ENCODE peak calls at places on chromosome 2, in six cellular contexts. One of them, this sample, is unnamed.

GRCh38 chr2:46915281-46915810 is at the start of gene MCFD2:
- DNase-seq in IMR-90: no peak
- DNase-seq in DMS79 treated with DMSO at 0.1 percent for 48 hours: no peak
- DNase-seq in GM06990: no peak
- DNase-seq in adrenal gland: no peak
- DNase-seq in heart right ventricle: peak
- DNase-seq in this sample: no peak

GRCh38 chr2:175356901-175357300 is 175.4 kb upstream of the ATP5MC3 start:
- DNase-seq in IMR-90: no peak
- DNase-seq in DMS79 treated with DMSO at 0.1 percent for 48 hours: no peak
- DNase-seq in GM06990: no peak
- DNase-seq in adrenal gland: no peak
- DNase-seq in heart right ventricle: no peak
- DNase-seq in this sample: no peak

GRCh38 chr2:241933175-241933911 is 63.8 kb downstream of the RTP5 start:
- DNase-seq in IMR-90: no peak
- DNase-seq in DMS79 treated with DMSO at 0.1 percent for 48 hours: no peak
- DNase-seq in GM06990: no peak
- DNase-seq in adrenal gland: no peak
- DNase-seq in heart right ventricle: no peak
- DNase-seq in this sample: no peak

GRCh38 chr2:236597629-236598028 is 28.0 kb downstream of the ACKR3 start:
- DNase-seq in IMR-90: no peak
- DNase-seq in DMS79 treated with DMSO at 0.1 percent for 48 hours: no peak
- DNase-seq in GM06990: no peak
- DNase-seq in adrenal gland: no peak
- DNase-seq in heart right ventricle: no peak
- DNase-seq in this sample: no peak

GRCh38 chr2:169095631-169096105 is 26.3 kb downstream of the DHRS9 start:
- DNase-seq in IMR-90: peak
- DNase-seq in DMS79 treated with DMSO at 0.1 percent for 48 hours: no peak
- DNase-seq in GM06990: no peak
- DNase-seq in adrenal gland: no peak
- DNase-seq in heart right ventricle: no peak
- DNase-seq in this sample: no peak

GRCh38 chr2:37615808-37616673 is 55.4 kb downstream of the CDC42EP3 start:
- DNase-seq in IMR-90: no peak
- DNase-seq in DMS79 treated with DMSO at 0.1 percent for 48 hours: no peak
- DNase-seq in GM06990: no peak
- DNase-seq in adrenal gland: no peak
- DNase-seq in heart right ventricle: no peak
- DNase-seq in this sample: no peak

GRCh38 chr2:16084274-16084673 is 143.9 kb downstream of the MYCN start:
- DNase-seq in IMR-90: no peak
- DNase-seq in DMS79 treated with DMSO at 0.1 percent for 48 hours: no peak
- DNase-seq in GM06990: no peak
- DNase-seq in adrenal gland: no peak
- DNase-seq in heart right ventricle: no peak
- DNase-seq in this sample: no peak

GRCh38 chr2:184830531-184830930 is 232.2 kb downstream of the ZNF804A start:
- DNase-seq in IMR-90: no peak
- DNase-seq in DMS79 treated with DMSO at 0.1 percent for 48 hours: no peak
- DNase-seq in GM06990: no peak
- DNase-seq in adrenal gland: no peak
- DNase-seq in heart right ventricle: no peak
- DNase-seq in this sample: no peak

GRCh38 chr2:120630031-120630701 is 105.5 kb upstream of the GLI2 start:
- DNase-seq in IMR-90: no peak
- DNase-seq in DMS79 treated with DMSO at 0.1 percent for 48 hours: no peak
- DNase-seq in GM06990: no peak
- DNase-seq in adrenal gland: no peak
- DNase-seq in heart right ventricle: no peak
- DNase-seq in this sample: no peak

GRCh38 chr2:35973132-35973736 is 382.3 kb upstream of the CRIM1 start:
- DNase-seq in IMR-90: peak
- DNase-seq in DMS79 treated with DMSO at 0.1 percent for 48 hours: no peak
- DNase-seq in GM06990: no peak
- DNase-seq in adrenal gland: no peak
- DNase-seq in heart right ventricle: no peak
- DNase-seq in this sample: peak

GRCh38 chr2:120680136-120680761 is 55.4 kb upstream of the GLI2 start:
- DNase-seq in IMR-90: peak
- DNase-seq in DMS79 treated with DMSO at 0.1 percent for 48 hours: peak
- DNase-seq in GM06990: peak
- DNase-seq in adrenal gland: peak
- DNase-seq in heart right ventricle: peak
- DNase-seq in this sample: peak

GRCh38 chr2:8398040-8398668 is 283.7 kb upstream of the ID2 start:
- DNase-seq in IMR-90: no peak
- DNase-seq in DMS79 treated with DMSO at 0.1 percent for 48 hours: no peak
- DNase-seq in GM06990: no peak
- DNase-seq in adrenal gland: no peak
- DNase-seq in heart right ventricle: no peak
- DNase-seq in this sample: no peak

GRCh38 chr2:142992843-142993242 is 115.4 kb downstream of the KYNU start:
- DNase-seq in IMR-90: no peak
- DNase-seq in DMS79 treated with DMSO at 0.1 percent for 48 hours: no peak
- DNase-seq in GM06990: no peak
- DNase-seq in adrenal gland: no peak
- DNase-seq in heart right ventricle: no peak
- DNase-seq in this sample: no peak

GRCh38 chr2:212912445-212913103 is 238.8 kb downstream of the IKZF2 start:
- DNase-seq in IMR-90: peak
- DNase-seq in DMS79 treated with DMSO at 0.1 percent for 48 hours: no peak
- DNase-seq in GM06990: no peak
- DNase-seq in adrenal gland: no peak
- DNase-seq in heart right ventricle: no peak
- DNase-seq in this sample: no peak

This sample was measured in NCI-H1105 treated with DMSO at 0.1 percent for 48 hours.